ENCODE peak calls at places on chromosomes 6 and 20, in five cellular contexts. C is neural progenitor cell, H is PC-3, S is GM23338, Y is foreskin keratinocyte. I is an unnamed sample.
A peak's percentile ranks its signal among the peaks of the same experiment; 100 is the strongest.

GRCh38 chr6:121851056-121851455 is 415.6 kb downstream of the GJA1 start:
- DNase-seq in H (no peak), S (peak; percentile 84), C (peak; percentile 94), Y (no peak), I (no peak)

GRCh38 chr20:4027590-4028265 is 12.4 kb upstream of the RNF24 start:
- DNase-seq in C (no peak), Y (no peak), H (no peak), S (no peak), I (no peak)

GRCh38 chr20:24628985-24629384 is 159.6 kb downstream of the SYNDIG1 start:
- DNase-seq in H (no peak), Y (no peak), S (no peak), C (no peak), I (no peak)

GRCh38 chr6:17336425-17336824 is 55.3 kb downstream of the RBM24 start:
- DNase-seq in H (no peak), S (no peak), C (no peak), Y (no peak), I (no peak)

GRCh38 chr20:20417891-20418676 is 50.2 kb downstream of the INSM1 start:
- DNase-seq in S (no peak), Y (no peak), H (no peak), C (no peak), I (no peak)

GRCh38 chr6:145204258-145204766 is 531.0 kb downstream of the EPM2A start:
- DNase-seq in C (no peak), H (no peak), Y (no peak), S (no peak), I (no peak)

GRCh38 chr6:3884007-3884745 is 35.0 kb downstream of the FAM50B start:
- DNase-seq in H (peak; percentile 67), S (no peak), Y (peak; percentile 52), C (no peak), I (no peak)

GRCh38 chr20:1083431-1084080 is 34.8 kb upstream of the PSMF1 start:
- DNase-seq in C (no peak), S (peak; percentile 7), Y (no peak), H (no peak), I (no peak)

GRCh38 chr20:49775229-49775693 is 37.4 kb upstream of the SLC9A8 start:
- DNase-seq in H (peak; percentile 88), Y (no peak), S (peak; percentile 46), C (peak; percentile 19), I (peak; percentile 44)

GRCh38 chr6:3226422-3227362 is 761 bp downstream of the TUBB2B start:
- DNase-seq in Y (no peak), H (no peak), C (peak; percentile 91), S (peak; percentile 73), I (no peak)

GRCh38 chr20:53609501-53610445 is 16.1 kb upstream of the ZNF217 start:
- DNase-seq in Y (no peak), S (peak; percentile 66), C (peak; percentile 46), H (peak; percentile 93), I (no peak)

GRCh38 chr20:1391640-1392442 is 1.0 kb downstream of the FKBP1A start:
- DNase-seq in Y (no peak), H (peak; percentile 63), S (peak; percentile 64), C (peak; percentile 32), I (no peak)

GRCh38 chr20:50048420-50049166 is 64.4 kb downstream of the UBE2V1 start:
- DNase-seq in Y (no peak), C (no peak), H (no peak), S (no peak), I (no peak)

GRCh38 chr20:51961964-51962761 is 159.8 kb upstream of the SALL4 start:
- DNase-seq in H (no peak), S (no peak), C (peak; percentile 31), Y (no peak), I (no peak)

GRCh38 chr20:23915844-23916243 is 36.3 kb upstream of the CST5 start:
- DNase-seq in Y (no peak), S (no peak), C (no peak), H (no peak), I (no peak)

GRCh38 chr6:23302499-23302898 is 733.1 kb downstream of the HDGFL1 start:
- DNase-seq in S (no peak), Y (no peak), H (no peak), C (no peak), I (no peak)

GRCh38 chr6:166541876-166542579 is 44.5 kb downstream of the RAMACL start:
- DNase-seq in Y (no peak), H (no peak), C (no peak), S (no peak), I (no peak)

GRCh38 chr6:166541366-166541765 is 45.1 kb downstream of the RAMACL start:
- DNase-seq in S (no peak), Y (no peak), H (no peak), C (no peak), I (no peak)

GRCh38 chr6:166542580-166542912 is 43.9 kb downstream of the RAMACL start:
- DNase-seq in C (peak; percentile 21), H (peak; percentile 70), S (peak; percentile 84), Y (no peak), I (no peak)

GRCh38 chr6:166538297-166539010 is 48.0 kb downstream of the RAMACL start:
- DNase-seq in C (no peak), H (no peak), S (no peak), Y (no peak), I (no peak)

GRCh38 chr6:166540631-166541331 is 45.7 kb downstream of the RAMACL start:
- DNase-seq in Y (no peak), H (no peak), C (no peak), S (no peak), I (no peak)
- H3K27ac ChIP-seq in Y (no peak overlapping the region), H (no peak overlapping the region), C (no peak overlapping the region), S (peak overlapping the region; percentile 56), I (no peak overlapping the region)

GRCh38 chr6:37171970-37172812 is 2.2 kb downstream of the PIM1 start:
- DNase-seq in Y (peak; percentile 78), S (peak; percentile 97), C (peak; percentile 90), H (peak; percentile 98), I (peak; percentile 70)
- H3K27ac ChIP-seq in Y (peak overlapping the region; percentile 83), S (peak overlapping the region; percentile 70), C (no peak overlapping the region), H (peak overlapping the region; percentile 78), I (peak overlapping the region; percentile 94)

DNA sequence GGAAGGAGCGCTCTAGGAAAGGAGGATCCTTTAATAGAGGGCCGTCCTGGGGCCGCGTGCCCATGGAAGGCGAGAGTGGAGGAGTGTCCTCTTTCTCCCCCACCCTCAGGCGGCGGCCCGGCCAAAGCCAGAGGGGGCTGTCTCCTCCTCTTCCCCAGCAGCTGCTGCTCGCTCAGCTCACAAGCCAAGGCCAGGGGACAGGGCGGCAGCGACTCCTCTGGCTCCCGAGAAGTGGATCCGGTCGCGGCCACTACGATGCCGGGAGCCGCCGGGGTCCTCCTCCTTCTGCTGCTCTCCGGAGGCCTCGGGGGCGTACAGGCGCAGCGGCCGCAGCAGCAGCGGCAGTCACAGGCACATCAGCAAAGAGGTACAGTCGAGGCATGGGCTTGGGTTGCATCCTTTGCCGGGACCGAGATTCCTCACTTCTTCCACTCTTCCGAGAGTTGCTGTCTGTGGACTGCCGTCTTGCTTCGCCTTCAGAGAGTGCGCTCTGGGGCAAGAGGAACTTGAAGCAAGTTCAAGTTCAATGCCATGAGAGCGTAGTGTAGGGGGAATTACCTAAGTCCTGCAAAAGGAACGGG is at the start of gene LAMA2:
- DNase-seq in C (peak; percentile 84), H (no peak), Y (no peak), S (peak; percentile 85), I (no peak)
- H3K27ac ChIP-seq in C (no peak within 1 kb of the TSS), H (no peak within 1 kb of the TSS), Y (no peak within 1 kb of the TSS), S (no peak within 1 kb of the TSS), I (no peak within 1 kb of the TSS)

DNA sequence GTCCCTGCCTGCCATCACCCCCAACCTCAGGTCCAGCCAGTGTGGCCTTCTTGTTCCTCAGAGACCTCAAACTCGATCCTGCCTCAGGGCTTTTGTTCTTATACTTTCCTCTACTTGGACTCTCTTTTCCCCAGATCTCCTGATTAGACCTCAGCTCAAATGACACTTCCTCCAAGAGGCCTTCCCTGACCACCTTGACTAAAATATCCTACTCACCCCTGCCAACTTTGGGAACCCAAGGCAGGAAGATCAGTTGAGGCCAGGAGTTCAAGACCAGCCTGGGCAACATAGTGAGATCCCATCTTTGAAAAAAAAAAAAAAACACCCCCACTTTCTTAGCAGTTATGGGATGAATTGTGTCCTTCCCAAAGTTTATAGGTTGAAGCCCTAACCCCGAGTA is 73.5 kb downstream of the CHMP4B start:
- DNase-seq in H (no peak), C (no peak), S (no peak), Y (no peak), I (no peak)
- H3K27ac ChIP-seq in H (no peak overlapping the region), C (no peak overlapping the region), S (no peak overlapping the region), Y (no peak overlapping the region), I (no peak overlapping the region)

I was measured in epithelial cell of prostate.